ENCODE peak calls at places on chromosome 1, in five cellular contexts. N, Z, K, Q and C are unnamed samples.

GRCh38 chr1:79877086-79877485 is 870.6 kb upstream of the ADGRL4 start:
- DNase-seq in N (no peak), Q (no peak), K (no peak), Z (no peak), C (no peak)

GRCh38 chr1:16208270-16208987 is 4.0 kb downstream of the ARHGEF19 start:
- DNase-seq in N (no peak), Q (peak), Z (peak), K (peak), C (no peak)

GRCh38 chr1:234554157-234554477 is 55.9 kb downstream of the IRF2BP2 start:
- DNase-seq in Z (no peak), Q (no peak), K (no peak), N (no peak), C (no peak)

GRCh38 chr1:153926405-153926804 is 3.6 kb upstream of the GATAD2B start:
- DNase-seq in K (no peak), Q (no peak), Z (no peak), N (no peak), C (no peak)

GRCh38 chr1:234601217-234602017 is 8.6 kb downstream of the IRF2BP2 start:
- DNase-seq in Q (peak), K (peak), N (no peak), Z (peak), C (no peak)

GRCh38 chr1:46026531-46026930 is 105.9 kb downstream of the PIK3R3 start:
- DNase-seq in N (no peak), K (no peak), Q (no peak), Z (no peak), C (no peak)

GRCh38 chr1:160767417-160768294 is 28.3 kb upstream of the LY9 start:
- DNase-seq in Q (no peak), N (no peak), K (no peak), Z (no peak), C (no peak)

GRCh38 chr1:76299036-76299435 is 224.5 kb downstream of the ST6GALNAC3 start:
- DNase-seq in N (no peak), Z (no peak), Q (no peak), K (no peak), C (no peak)

GRCh38 chr1:37732111-37732780 is 32.7 kb downstream of the EPHA10 start:
- DNase-seq in Q (no peak), K (no peak), N (no peak), Z (no peak), C (no peak)

GRCh38 chr1:218674280-218674773 is 329.2 kb downstream of the TGFB2 start:
- DNase-seq in K (peak), N (peak), Z (peak), Q (peak), C (peak)

GRCh38 chr1:152044386-152044785 is 7.6 kb upstream of the S100A11 start:
- DNase-seq in N (no peak), Z (no peak), Q (peak), K (no peak), C (peak)

GRCh38 chr1:17258116-17258757 is 9.3 kb downstream of the PADI3 start:
- DNase-seq in K (no peak), Q (peak), N (no peak), Z (peak), C (no peak)

GRCh38 chr1:65688848-65689247 is 103.8 kb upstream of the PDE4B start:
- DNase-seq in Z (no peak), Q (peak), N (no peak), K (no peak), C (no peak)

GRCh38 chr1:180787628-180788307 is 124.9 kb upstream of the KIAA1614 start:
- DNase-seq in Z (no peak), Q (no peak), N (no peak), K (no peak), C (no peak)

GRCh38 chr1:10399487-10399917 is 638 bp downstream of the PGD start:
- DNase-seq in Q (peak), K (no peak), Z (peak), N (no peak), C (no peak)

GRCh38 chr1:7379445-7379971 is 391.6 kb upstream of the VAMP3 start:
- DNase-seq in Z (peak), N (peak), Q (peak), K (peak), C (no peak)

GRCh38 chr1:19169642-19170041 is 40.4 kb downstream of the UBR4 start:
- DNase-seq in N (no peak), Z (peak), K (no peak), Q (peak), C (no peak)

GRCh38 chr1:207822124-207822601 is 70.3 kb downstream of the CD46 start:
- DNase-seq in N (no peak), K (no peak), Q (no peak), Z (no peak), C (no peak)

GRCh38 chr1:87814573-87814972 is 485.9 kb downstream of the LMO4 start:
- DNase-seq in N (no peak), Z (no peak), Q (no peak), K (no peak), C (no peak)

GRCh38 chr1:90393025-90393424 is 324.1 kb downstream of the BARHL2 start:
- DNase-seq in N (no peak), Q (no peak), K (peak), Z (no peak), C (no peak)

GRCh38 chr1:230067441-230067870 is 418 bp downstream of the GALNT2 start:
- DNase-seq in Z (peak), K (peak), N (peak), Q (peak), C (peak)

GRCh38 chr1:153841463-153841994 is 66.3 kb downstream of the SLC27A3 start:
- DNase-seq in K (no peak), N (no peak), Q (peak), Z (no peak), C (no peak)

GRCh38 chr1:159980786-159981185 is 26.7 kb upstream of the SLAMF9 start:
- DNase-seq in Q (no peak), K (no peak), N (no peak), Z (no peak), C (no peak)

GRCh38 chr1:1924849-1925248 is 5.8 kb upstream of the TMEM52 start:
- DNase-seq in K (no peak), N (no peak), Z (no peak), Q (no peak), C (no peak)

GRCh38 chr1:77036560-77036959 is 169.3 kb downstream of the ST6GALNAC5 start:
- DNase-seq in N (peak), Z (peak), Q (peak), K (peak), C (no peak)

GRCh38 chr1:26412180-26412840 is 1.7 kb downstream of the LIN28A start:
- DNase-seq in Z (no peak), K (no peak), Q (no peak), N (peak), C (no peak)
- H3K9ac ChIP-seq in Z (no peak), K (no peak), Q (no peak), N (peak), C (peak)

GRCh38 chr1:217105432-217105831 is 382.2 kb upstream of the ESRRG start:
- DNase-seq in Q (no peak), K (no peak), Z (no peak), N (peak), C (no peak)

GRCh38 chr1:217106231-217106630 is 383.0 kb upstream of the ESRRG start:
- DNase-seq in K (peak), N (no peak), Z (no peak), Q (no peak), C (no peak)

GRCh38 chr1:217115404-217116380 is 392.5 kb upstream of the ESRRG start:
- DNase-seq in Z (no peak), K (no peak), Q (no peak), N (no peak), C (no peak)

GRCh38 chr1:217109928-217110327 is 386.7 kb upstream of the ESRRG start:
- DNase-seq in Z (no peak), Q (no peak), K (peak), N (no peak), C (no peak)
- H3K9ac ChIP-seq in Z (no peak), Q (no peak), K (no peak), N (no peak), C (no peak)

GRCh38 chr1:204102719-204103118 is 29.8 kb downstream of the SOX13 start:
- DNase-seq in N (no peak), Q (peak), K (peak), Z (no peak), C (peak)
- H3K9ac ChIP-seq in N (no peak), Q (no peak), K (peak), Z (peak), C (no peak)

GRCh38 chr1:26555550-26555981 is 26.0 kb downstream of the RPS6KA1 start:
- DNase-seq in Q (no peak), Z (no peak), N (no peak), K (peak), C (no peak)
- H3K9ac ChIP-seq in Q (no peak), Z (no peak), N (no peak), K (peak), C (no peak)

GRCh38 chr1:233240839-233241682 is 54.5 kb downstream of the PCNX2 start:
- DNase-seq in Q (peak), Z (peak), K (peak), N (peak), C (peak)

GRCh38 chr1:233241782-233242181 is 53.7 kb downstream of the PCNX2 start:
- DNase-seq in Q (no peak), K (no peak), N (no peak), Z (no peak), C (no peak)

GRCh38 chr1:233238884-233239432 is 56.6 kb downstream of the PCNX2 start:
- DNase-seq in N (no peak), Q (no peak), K (no peak), Z (peak), C (no peak)

GRCh38 chr1:233242827-233243483 is 52.6 kb downstream of the PCNX2 start:
- DNase-seq in K (no peak), Z (no peak), N (no peak), Q (no peak), C (no peak)

GRCh38 chr1:233240367-233240766 is 55.2 kb downstream of the PCNX2 start:
- DNase-seq in Q (peak), K (no peak), N (no peak), Z (peak), C (no peak)
- H3K9ac ChIP-seq in Q (no peak), K (no peak), N (no peak), Z (no peak), C (no peak)

GRCh38 chr1:26544156-26544555 is 14.6 kb downstream of the RPS6KA1 start:
- DNase-seq in Q (no peak), Z (no peak), K (no peak), N (no peak), C (no peak)

GRCh38 chr1:26546375-26546774 is 16.8 kb downstream of the RPS6KA1 start:
- DNase-seq in Q (no peak), Z (no peak), N (no peak), K (no peak), C (no peak)

GRCh38 chr1:26548841-26549240 is 19.3 kb downstream of the RPS6KA1 start:
- DNase-seq in Z (no peak), Q (no peak), N (no peak), K (no peak), C (peak)

GRCh38 chr1:26543444-26543835 is 13.9 kb downstream of the RPS6KA1 start:
- DNase-seq in Z (no peak), Q (no peak), N (no peak), K (no peak), C (no peak)

DNA sequence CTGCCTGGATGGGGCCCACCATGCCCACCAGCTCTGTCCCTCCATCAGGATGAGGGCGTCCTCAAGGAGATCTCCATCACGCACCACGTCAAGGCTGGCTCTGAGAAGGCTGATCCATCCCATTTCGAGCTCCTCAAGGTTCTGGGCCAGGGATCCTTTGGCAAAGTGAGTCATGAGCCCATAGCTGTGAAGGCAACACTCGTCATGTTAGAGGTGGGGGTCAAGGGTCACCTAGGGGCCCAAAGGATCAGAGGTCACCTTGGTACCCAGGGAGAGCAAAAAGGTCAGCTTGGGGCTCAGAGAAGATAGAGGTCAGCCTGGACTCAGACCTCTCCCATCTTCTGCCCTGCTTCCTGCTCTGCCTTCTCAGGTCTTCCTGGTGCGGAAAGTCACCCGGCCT is 17.3 kb downstream of the RPS6KA1 start:
- DNase-seq in Z (no peak), Q (no peak), K (no peak), N (no peak), C (no peak)
- H3K9ac ChIP-seq in Z (no peak), Q (no peak), K (no peak), N (no peak), C (no peak)